ENCODE peak calls at places on chromosomes 2 and 18, in four cellular contexts. M, N, I and R are unnamed samples.

GRCh38 chr2:147989809-147990403 is 30.6 kb downstream of the ORC4 start:
- DNase-seq in M (no peak), I (peak; percentile 72), N (no peak), R (no peak)

GRCh38 chr2:122322815-122323214 is 567.4 kb downstream of the TSN start:
- DNase-seq in I (no peak), M (no peak), N (no peak), R (no peak)

GRCh38 chr2:60405266-60405665 is 148.2 kb downstream of the BCL11A start:
- DNase-seq in M (no peak), I (no peak), N (no peak), R (no peak)

GRCh38 chr2:216879727-216880508 is 20.1 kb upstream of the TNP1 start:
- DNase-seq in I (no peak), M (no peak), N (no peak), R (no peak)

GRCh38 chr2:181371782-181372292 is 85.3 kb upstream of the ITGA4 start:
- DNase-seq in N (no peak), M (no peak), I (peak; percentile 57), R (no peak)

GRCh38 chr2:218722419-218722818 is 11.8 kb downstream of the TTLL4 start:
- DNase-seq in N (no peak), I (no peak), M (no peak), R (no peak)

GRCh38 chr18:44922968-44923367 is 242.3 kb downstream of the SETBP1 start:
- DNase-seq in I (no peak), M (no peak), N (no peak), R (no peak)

GRCh38 chr2:120395686-120396518 is 50.0 kb downstream of the INHBB start:
- DNase-seq in M (peak; percentile 21), N (no peak), I (no peak), R (peak; percentile 25)

GRCh38 chr2:190468814-190469569 is 60.8 kb downstream of the MFSD6 start:
- DNase-seq in I (peak; percentile 99), N (no peak), M (peak; percentile 92), R (peak; percentile 77)

GRCh38 chr2:45973426-45973825 is 322.0 kb downstream of the PRKCE start:
- DNase-seq in I (no peak), M (no peak), N (no peak), R (no peak)

GRCh38 chr2:65358690-65359400 is 73.6 kb downstream of the SPRED2 start:
- DNase-seq in I (peak; percentile 49), N (no peak), M (no peak), R (no peak)

GRCh38 chr2:20608666-20609348 is 42.1 kb downstream of the HS1BP3 start:
- DNase-seq in N (peak; percentile 32), M (peak; percentile 20), I (peak; percentile 34), R (no peak)

GRCh38 chr2:143615617-143616016 is 486.4 kb downstream of the ARHGAP15 start:
- DNase-seq in I (peak; percentile 38), N (no peak), M (no peak), R (no peak)

GRCh38 chr2:228516019-228516418 is 334.5 kb upstream of the SPHKAP start:
- DNase-seq in I (no peak), N (no peak), M (no peak), R (no peak)

GRCh38 chr2:165193178-165193777 is 10.6 kb downstream of the SCN3A start:
- DNase-seq in M (no peak), N (no peak), I (no peak), R (no peak)

GRCh38 chr2:234834228-234834923 is 117.4 kb upstream of the SH3BP4 start:
- DNase-seq in M (no peak), I (no peak), N (no peak), R (no peak)

GRCh38 chr2:63050186-63050915 is at the start of gene OTX1:
- DNase-seq in M (peak; percentile 35), I (peak; percentile 21), N (peak; percentile 69), R (peak; percentile 78)

GRCh38 chr2:200469708-200470600 is 39.9 kb downstream of the KCTD18 start:
- DNase-seq in I (no peak), M (no peak), N (no peak), R (no peak)

GRCh38 chr2:43877782-43878464 is 39.2 kb downstream of the ABCG8 start:
- DNase-seq in N (peak; percentile 64), I (peak; percentile 56), M (peak; percentile 78), R (peak; percentile 79)

GRCh38 chr2:43363086-43363485 is 136.7 kb upstream of the ZFP36L2 start:
- DNase-seq in M (no peak), I (no peak), N (no peak), R (no peak)

GRCh38 chr2:230956827-230957755 is 32.0 kb upstream of the GPR55 start:
- DNase-seq in M (peak; percentile 44), I (peak; percentile 49), N (no peak), R (peak; percentile 46)

GRCh38 chr2:21024198-21024597 is 19.7 kb downstream of the APOB start:
- DNase-seq in N (no peak), M (no peak), I (no peak), R (no peak)

GRCh38 chr2:71609029-71609428 is 155.7 kb downstream of the DYSF start:
- DNase-seq in I (no peak), M (peak; percentile 18), N (peak; percentile 17), R (no peak)

GRCh38 chr2:16088035-16088696 is 147.8 kb downstream of the MYCN start:
- DNase-seq in M (no peak), I (no peak), N (no peak), R (no peak)

GRCh38 chr2:119234021-119235019 is 10.7 kb downstream of the STEAP3 start:
- DNase-seq in M (no peak), I (peak; percentile 27), N (no peak), R (no peak)

GRCh38 chr2:105179469-105180372 is 61.8 kb upstream of the GPR45 start:
- DNase-seq in N (peak; percentile 54), M (peak; percentile 71), I (peak; percentile 71), R (peak; percentile 50)
- TF ChIP-seq CTCF in N (peak; percentile 40), M (peak; percentile 38), I (peak; percentile 39), R (peak; percentile 23)

GRCh38 chr2:203876328-203876727 is 8.8 kb downstream of the CTLA4 start:
- DNase-seq in I (no peak), M (no peak), N (no peak), R (no peak)

GRCh38 chr2:203878060-203878459 is 10.5 kb downstream of the CTLA4 start:
- DNase-seq in I (no peak), M (no peak), N (no peak), R (no peak)

GRCh38 chr2:203873461-203873860 is 5.9 kb downstream of the CTLA4 start:
- DNase-seq in M (no peak), N (no peak), I (no peak), R (no peak)

GRCh38 chr2:203873921-203874631 is 6.5 kb downstream of the CTLA4 start:
- DNase-seq in N (no peak), M (no peak), I (no peak), R (no peak)

DNA sequence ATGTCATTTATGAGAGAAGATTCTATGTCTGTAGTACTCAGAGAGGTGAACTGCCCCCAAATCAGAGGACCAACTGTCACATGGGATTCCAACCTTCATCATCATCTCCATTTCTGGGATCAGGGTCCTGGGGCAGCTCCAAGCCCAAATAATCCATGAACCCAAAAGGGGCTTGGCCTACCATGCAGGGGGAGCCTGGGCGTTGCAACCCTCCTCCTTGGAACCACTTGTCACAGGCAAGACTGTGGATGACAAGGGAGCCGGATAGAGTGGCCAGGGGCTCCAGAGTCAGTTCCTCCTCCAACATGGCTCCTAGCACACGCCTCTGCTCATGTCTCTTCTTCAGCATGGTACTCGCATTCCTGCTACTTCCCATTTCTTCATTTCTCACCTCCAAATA is 7.9 kb downstream of the CTLA4 start:
- DNase-seq in N (no peak), M (no peak), I (no peak), R (no peak)
- H3K4me1 ChIP-seq in N (no peaks in the 10 kb centered on the region), M (no peaks in the 10 kb centered on the region), I (no peaks in the 10 kb centered on the region), R (no peaks in the 10 kb centered on the region)

GRCh38 chr18:58124475-58124874 is 80.4 kb downstream of the NEDD4L start:
- DNase-seq in I (no peak), M (no peak), N (no peak), R (no peak)

GRCh38 chr18:58125756-58126155 is 81.7 kb downstream of the NEDD4L start:
- DNase-seq in N (no peak), I (no peak), M (no peak), R (no peak)

GRCh38 chr18:58129019-58129374 is 85.0 kb downstream of the NEDD4L start:
- DNase-seq in M (no peak), N (no peak), I (no peak), R (peak; percentile 80)

GRCh38 chr18:58128286-58129018 is 84.4 kb downstream of the NEDD4L start:
- DNase-seq in M (no peak), N (no peak), I (peak; percentile 57), R (peak; percentile 42)

DNA sequence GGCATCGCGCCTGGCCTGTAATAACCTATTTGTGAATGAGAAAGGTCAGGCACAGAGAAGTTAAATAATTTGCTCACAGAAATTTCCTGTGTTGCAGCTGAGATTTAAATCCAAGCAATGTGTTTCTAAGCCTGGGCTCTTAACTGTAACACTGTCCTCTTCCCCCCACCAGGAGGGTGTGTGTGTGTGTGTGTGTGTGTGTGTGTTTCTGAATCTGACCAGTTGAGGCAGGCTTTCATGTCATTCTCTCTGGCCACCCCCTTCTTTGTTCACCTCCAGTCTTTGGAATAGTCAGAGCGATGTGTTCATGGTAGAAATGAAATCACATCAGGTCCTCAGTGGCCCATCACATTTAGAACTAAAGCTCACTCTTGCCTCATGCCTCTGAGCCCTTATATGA is 81.2 kb downstream of the NEDD4L start:
- DNase-seq in I (no peak), N (no peak), M (no peak), R (no peak)
- TF ChIP-seq CTCF in I (peak; percentile 2), N (no peak), M (no peak), R (no peak)

GRCh38 chr2:134401789-134402188 is 147.9 kb downstream of the MGAT5 start:
- DNase-seq in I (no peak), M (no peak), N (no peak), R (no peak)
- H3K4me1 ChIP-seq in I (peaks cover 26% of the 10 kb centered on the region), M (no peaks in the 10 kb centered on the region), N (peaks cover 15% of the 10 kb centered on the region), R (peaks cover 7% of the 10 kb centered on the region)

GRCh38 chr2:85978883-85979780 is 90.3 kb upstream of the ST3GAL5 start:
- DNase-seq in N (no peak), I (no peak), M (no peak), R (peak; percentile 1)
- TF ChIP-seq CTCF in N (no peak), I (no peak), M (no peak), R (no peak)